ENCODE peak calls at places on chromosome 15, in seven cellular contexts. One of them, this sample, is unnamed.

GRCh38 chr15:69824075-69824876 is 273.4 kb downstream of the TLE3 start:
- DNase-seq in HL-60: no peak
- DNase-seq in central memory CD8-positive, alpha-beta T cell: no peak
- DNase-seq in NCI-H748 treated with DMSO at 0.1 percent for 48 hours: no peak
- DNase-seq in neural crest cell: no peak
- DNase-seq in progenitor cell of endocrine pancreas: no peak
- DNase-seq in cardiac muscle cell: no peak
- DNase-seq in this sample: no peak

GRCh38 chr15:97061392-97061791 is 730.9 kb downstream of the NR2F2 start:
- DNase-seq in central memory CD8-positive, alpha-beta T cell: no peak
- DNase-seq in neural crest cell: no peak
- DNase-seq in NCI-H748 treated with DMSO at 0.1 percent for 48 hours: no peak
- DNase-seq in progenitor cell of endocrine pancreas: no peak
- DNase-seq in cardiac muscle cell: peak
- DNase-seq in HL-60: no peak
- DNase-seq in this sample: no peak

GRCh38 chr15:55344206-55344605 is 25.2 kb downstream of the PIGB start:
- DNase-seq in central memory CD8-positive, alpha-beta T cell: no peak
- DNase-seq in HL-60: no peak
- DNase-seq in neural crest cell: no peak
- DNase-seq in progenitor cell of endocrine pancreas: no peak
- DNase-seq in NCI-H748 treated with DMSO at 0.1 percent for 48 hours: no peak
- DNase-seq in cardiac muscle cell: peak
- DNase-seq in this sample: no peak

GRCh38 chr15:48823706-48824105 is 12.8 kb upstream of the CEP152 start:
- DNase-seq in central memory CD8-positive, alpha-beta T cell: no peak
- DNase-seq in cardiac muscle cell: no peak
- DNase-seq in neural crest cell: no peak
- DNase-seq in HL-60: no peak
- DNase-seq in NCI-H748 treated with DMSO at 0.1 percent for 48 hours: no peak
- DNase-seq in progenitor cell of endocrine pancreas: no peak
- DNase-seq in this sample: no peak

GRCh38 chr15:71802770-71803169 is 7.6 kb upstream of the NR2E3 start:
- DNase-seq in HL-60: peak
- DNase-seq in neural crest cell: no peak
- DNase-seq in central memory CD8-positive, alpha-beta T cell: no peak
- DNase-seq in NCI-H748 treated with DMSO at 0.1 percent for 48 hours: no peak
- DNase-seq in cardiac muscle cell: peak
- DNase-seq in progenitor cell of endocrine pancreas: no peak
- DNase-seq in this sample: no peak

GRCh38 chr15:34336947-34337556 is 529 bp downstream of the SLC12A6 start:
- DNase-seq in neural crest cell: no peak
- DNase-seq in NCI-H748 treated with DMSO at 0.1 percent for 48 hours: peak
- DNase-seq in HL-60: no peak
- DNase-seq in central memory CD8-positive, alpha-beta T cell: no peak
- DNase-seq in progenitor cell of endocrine pancreas: no peak
- DNase-seq in cardiac muscle cell: no peak
- DNase-seq in this sample: no peak

GRCh38 chr15:69403611-69404010 is 10.5 kb upstream of the KIF23 start:
- DNase-seq in NCI-H748 treated with DMSO at 0.1 percent for 48 hours: no peak
- DNase-seq in HL-60: no peak
- DNase-seq in progenitor cell of endocrine pancreas: no peak
- DNase-seq in cardiac muscle cell: no peak
- DNase-seq in central memory CD8-positive, alpha-beta T cell: no peak
- DNase-seq in neural crest cell: no peak
- DNase-seq in this sample: peak

GRCh38 chr15:52780172-52780980 is 9.8 kb downstream of the ONECUT1 start:
- DNase-seq in NCI-H748 treated with DMSO at 0.1 percent for 48 hours: peak
- DNase-seq in neural crest cell: peak
- DNase-seq in HL-60: peak
- DNase-seq in central memory CD8-positive, alpha-beta T cell: peak
- DNase-seq in cardiac muscle cell: peak
- DNase-seq in progenitor cell of endocrine pancreas: no peak
- DNase-seq in this sample: peak

GRCh38 chr15:77870195-77871065 is 207.1 kb downstream of the TBC1D2B start:
- DNase-seq in NCI-H748 treated with DMSO at 0.1 percent for 48 hours: peak
- DNase-seq in progenitor cell of endocrine pancreas: peak
- DNase-seq in HL-60: peak
- DNase-seq in neural crest cell: peak
- DNase-seq in cardiac muscle cell: peak
- DNase-seq in central memory CD8-positive, alpha-beta T cell: no peak
- DNase-seq in this sample: peak

GRCh38 chr15:30791239-30791638 is 112.5 kb upstream of the FAN1 start:
- DNase-seq in neural crest cell: no peak
- DNase-seq in cardiac muscle cell: no peak
- DNase-seq in central memory CD8-positive, alpha-beta T cell: no peak
- DNase-seq in HL-60: peak
- DNase-seq in NCI-H748 treated with DMSO at 0.1 percent for 48 hours: no peak
- DNase-seq in progenitor cell of endocrine pancreas: no peak
- DNase-seq in this sample: peak

This sample was measured in HT1080.